ENCODE peak calls at places on chromosomes 11 and 22, in eight cellular contexts. G is cardiac muscle cell, M is psoas muscle, T is MCF 10A, C is colonic mucosa, B is activated B cell treated with CpG ODN at 0.5 μM for 24 hours, N is SK-N-SH, Y is brain microvascular endothelial cell. A is an unnamed sample.

GRCh38 chr22:32546480-32546879 is 71.9 kb downstream of the FBXO7 start:
- DNase-seq in C (no peak), Y (no peak), B (no peak), M (no peak), T (peak), N (no peak), G (no peak), A (no peak)

GRCh38 chr11:59756845-59757244 is 1.7 kb downstream of the STX3 start:
- DNase-seq in B (no peak), C (peak), T (peak), N (no peak), G (no peak), M (no peak), Y (peak), A (no peak)

GRCh38 chr11:10309163-10310093 is 4.6 kb downstream of the ADM start:
- DNase-seq in N (no peak), G (peak), C (peak), B (no peak), T (peak), Y (peak), M (peak), A (no peak)

GRCh38 chr11:9017773-9018172 is 14.0 kb upstream of the NRIP3 start:
- DNase-seq in C (peak), N (no peak), M (peak), G (peak), B (no peak), Y (no peak), T (no peak), A (no peak)

GRCh38 chr11:118067006-118067405 is 9.9 kb upstream of the TMPRSS4 start:
- DNase-seq in M (no peak), C (no peak), Y (no peak), N (no peak), B (no peak), T (no peak), G (no peak), A (no peak)

GRCh38 chr11:34655335-34656008 is 34.6 kb downstream of the EHF start:
- DNase-seq in B (no peak), N (no peak), Y (peak), G (peak), C (no peak), M (no peak), T (peak), A (no peak)

GRCh38 chr22:40238425-40239344 is 61.0 kb downstream of the TNRC6B start:
- DNase-seq in T (peak), Y (peak), M (no peak), B (no peak), N (no peak), C (no peak), G (peak), A (no peak)

GRCh38 chr11:65404210-65404609 is 17.8 kb downstream of the FRMD8 start:
- DNase-seq in G (no peak), M (no peak), T (no peak), B (no peak), N (no peak), Y (no peak), C (no peak), A (no peak)

GRCh38 chr11:65726660-65727059 is 6.1 kb upstream of the RNASEH2C start:
- DNase-seq in N (no peak), G (no peak), T (no peak), C (no peak), B (no peak), M (no peak), Y (no peak), A (no peak)

GRCh38 chr22:38016182-38017078 is 32.1 kb upstream of the SOX10 start:
- DNase-seq in N (no peak), T (no peak), C (peak), B (no peak), G (peak), M (no peak), Y (no peak), A (no peak)

GRCh38 chr22:44455151-44455962 is 42.7 kb downstream of the RTL6 start:
- DNase-seq in M (no peak), Y (no peak), C (peak), T (peak), N (no peak), G (no peak), B (no peak), A (no peak)

GRCh38 chr22:43293661-43294392 is 49.3 kb downstream of the SCUBE1 start:
- DNase-seq in M (peak), G (peak), B (no peak), T (no peak), Y (peak), N (no peak), C (peak), A (no peak)

GRCh38 chr22:44523981-44524759 is 26.1 kb upstream of the RTL6 start:
- DNase-seq in T (peak), C (peak), M (no peak), G (peak), B (no peak), Y (peak), N (no peak), A (no peak)

GRCh38 chr11:13594045-13594444 is 74.4 kb upstream of the FAR1 start:
- DNase-seq in M (no peak), G (no peak), Y (no peak), B (no peak), C (no peak), T (no peak), N (no peak), A (no peak)

GRCh38 chr22:36008565-36008964 is 20.1 kb downstream of the RBFOX2 start:
- DNase-seq in M (no peak), Y (no peak), B (no peak), N (no peak), C (no peak), G (no peak), T (no peak), A (no peak)

GRCh38 chr22:22508274-22509176 is at the start of gene ZNF280B:
- DNase-seq in B (peak), T (no peak), M (peak), G (peak), N (peak), C (peak), Y (peak), A (peak)

GRCh38 chr22:46148885-46149492 is 1.3 kb upstream of the PPARA start:
- DNase-seq in G (no peak), C (peak), B (no peak), T (no peak), M (no peak), Y (no peak), N (no peak), A (no peak)

GRCh38 chr11:18699848-18700261 is 1.3 kb downstream of the TMEM86A start:
- DNase-seq in B (no peak), N (no peak), G (peak), Y (no peak), M (no peak), T (no peak), C (no peak), A (no peak)

GRCh38 chr22:44578115-44578457 is 80.1 kb upstream of the RTL6 start:
- DNase-seq in N (no peak), G (no peak), B (no peak), M (peak), T (no peak), C (no peak), Y (no peak), A (no peak)

GRCh38 chr11:72309074-72309598 is 65.2 kb upstream of the PHOX2A start:
- DNase-seq in C (no peak), B (no peak), Y (no peak), N (no peak), T (no peak), M (no peak), G (no peak), A (no peak)

GRCh38 chr22:35547993-35548761 is 7.5 kb downstream of the RASD2 start:
- DNase-seq in B (no peak), G (no peak), N (no peak), M (no peak), T (no peak), Y (no peak), C (no peak), A (no peak)

GRCh38 chr11:111836766-111837165 is 34.6 kb downstream of the ALG9 start:
- DNase-seq in M (no peak), Y (no peak), T (no peak), G (peak), N (no peak), B (no peak), C (no peak), A (no peak)

GRCh38 chr22:22565991-22566390 is 6.9 kb upstream of the PRAME start:
- DNase-seq in B (no peak), T (peak), Y (peak), M (no peak), C (no peak), G (peak), N (no peak), A (no peak)

GRCh38 chr11:1226981-1227550 is 4.2 kb downstream of the MUC5B start:
- DNase-seq in T (no peak), G (no peak), Y (no peak), N (peak), M (peak), B (no peak), C (peak), A (peak)

GRCh38 chr22:46473021-46473779 is 64.2 kb downstream of the CELSR1 start:
- DNase-seq in G (no peak), B (no peak), Y (no peak), T (no peak), N (no peak), M (no peak), C (no peak), A (no peak)

GRCh38 chr22:27825174-27825573 is 23.6 kb upstream of the MN1 start:
- DNase-seq in N (no peak), G (no peak), T (no peak), C (no peak), B (no peak), Y (no peak), M (no peak), A (no peak)
- TF ChIP-seq CTCF in N (peak), G (peak), T (no peak), C (no peak), B (no peak), Y (peak), M (peak), A (no peak)

GRCh38 chr11:33437529-33437928 is 180.3 kb downstream of the HIPK3 start:
- DNase-seq in C (no peak), G (no peak), M (no peak), N (no peak), T (no peak), B (no peak), Y (no peak), A (no peak)
- TF ChIP-seq CTCF in C (no peak), G (no peak), M (no peak), N (no peak), T (no peak), B (no peak), Y (no peak), A (no peak)

DNA sequence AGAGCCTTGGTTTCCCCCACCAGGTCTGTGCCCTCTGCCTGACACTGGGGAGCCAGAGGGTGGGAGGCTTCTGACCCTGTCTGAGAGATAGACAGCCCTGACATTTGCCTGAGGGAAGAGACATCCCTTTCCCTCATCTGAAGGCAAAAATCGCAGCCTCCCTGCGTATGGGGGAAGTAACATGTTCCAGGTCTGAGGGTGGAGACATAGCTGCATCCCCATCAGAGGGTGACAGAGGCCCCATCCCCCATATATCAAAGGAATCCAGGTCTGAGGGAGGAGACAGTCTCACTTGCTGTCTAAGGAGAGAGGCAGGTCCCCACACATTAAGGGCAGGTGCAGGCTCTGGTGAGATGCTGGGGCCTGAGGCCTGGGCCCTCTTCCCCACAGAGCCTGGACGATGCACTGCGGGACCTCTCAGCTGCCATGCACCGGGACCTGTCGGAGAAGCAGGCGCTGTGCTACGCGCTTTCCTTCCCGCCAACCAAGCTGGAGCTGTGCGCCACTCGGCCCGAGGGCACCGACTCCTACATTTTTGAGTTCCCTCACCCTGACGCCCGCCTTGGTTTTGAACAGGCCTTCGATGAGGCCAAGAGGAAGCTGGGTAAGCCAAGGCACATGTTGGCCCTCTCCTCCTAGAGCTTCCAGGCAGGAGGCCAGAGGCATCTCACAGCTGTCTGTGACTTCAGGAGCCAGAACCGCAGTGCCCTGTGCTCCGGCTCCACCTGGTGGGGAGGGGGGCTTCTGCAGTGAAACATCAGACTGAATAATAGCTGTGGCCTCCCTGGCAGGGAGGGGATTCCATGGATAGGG is 16.1 kb upstream of the RELT start:
- DNase-seq in G (peak), T (peak), Y (peak), M (peak), N (peak), C (no peak), B (no peak), A (no peak)
- TF ChIP-seq CTCF in G (peak), T (peak), Y (peak), M (peak), N (peak), C (no peak), B (no peak), A (no peak)

DNA sequence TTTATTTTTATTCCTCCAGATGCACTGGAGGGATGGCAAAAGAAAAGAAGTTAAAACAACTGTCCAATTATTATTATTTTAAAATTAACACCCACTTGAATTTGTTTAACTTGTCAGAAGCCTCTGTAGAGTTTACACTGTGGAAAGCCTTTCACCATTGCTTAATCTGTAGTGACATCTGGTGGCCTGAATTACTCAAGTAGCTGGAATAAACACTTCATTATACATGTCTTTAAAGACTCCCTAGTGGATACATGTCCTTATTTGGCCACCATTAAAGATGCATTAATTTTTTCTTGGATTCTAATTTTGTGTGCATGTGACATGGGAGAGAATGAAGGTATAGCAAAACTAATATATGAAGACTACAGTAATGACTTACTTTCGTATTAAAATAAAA is 1496.5 kb downstream of the FAM181B start:
- DNase-seq in Y (peak), N (peak), M (no peak), B (no peak), G (peak), C (peak), T (peak), A (no peak)
- TF ChIP-seq CTCF in Y (peak), N (peak), M (peak), B (no peak), G (no peak), C (peak), T (peak), A (peak)

DNA sequence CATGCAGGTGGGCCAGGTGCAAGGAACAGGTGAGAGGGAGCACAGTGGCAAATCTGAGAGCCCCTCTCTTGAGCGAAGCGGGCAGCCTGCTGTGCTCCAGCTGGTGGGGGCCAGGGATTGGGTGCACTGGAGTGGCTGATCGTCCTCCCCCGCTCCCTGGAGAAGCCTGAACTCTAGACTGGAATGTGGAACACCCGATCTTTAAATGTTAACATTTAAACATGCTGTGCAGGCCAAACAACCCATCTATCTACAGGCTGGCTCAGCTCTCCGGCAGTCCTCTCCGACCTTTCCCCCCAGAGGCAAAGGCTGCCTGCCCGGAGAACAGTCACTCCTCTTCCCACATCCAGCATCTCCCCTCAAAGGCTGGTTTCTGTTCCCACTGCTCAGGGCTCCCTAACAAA is 5.1 kb downstream of the MRGPRF start:
- DNase-seq in M (peak), C (no peak), N (no peak), B (no peak), T (no peak), G (peak), Y (no peak), A (no peak)
- TF ChIP-seq CTCF in M (no peak), C (no peak), N (no peak), B (no peak), T (no peak), G (no peak), Y (no peak), A (no peak)